ENCODE peak calls at places on chromosomes 12 and 14, in six cellular contexts. One of them, this sample, is unnamed.

GRCh38 chr14:74548881-74549280 is 55.3 kb downstream of the ISCA2 start:
- DNase-seq in HCT116: no peak
- DNase-seq in GM23338: no peak
- DNase-seq in Panc1: no peak
- DNase-seq in stomach: peak
- DNase-seq in HL-60: no peak
- DNase-seq in this sample: peak

GRCh38 chr12:108757842-108758241 is 26.5 kb upstream of the CORO1C start:
- DNase-seq in Panc1: no peak
- DNase-seq in HL-60: no peak
- DNase-seq in stomach: no peak
- DNase-seq in HCT116: no peak
- DNase-seq in GM23338: no peak
- DNase-seq in this sample: no peak

GRCh38 chr12:76866726-76867125 is 12.1 kb downstream of the CSRP2 start:
- DNase-seq in stomach: no peak
- DNase-seq in Panc1: no peak
- DNase-seq in GM23338: no peak
- DNase-seq in HL-60: no peak
- DNase-seq in HCT116: no peak
- DNase-seq in this sample: no peak

GRCh38 chr12:93016752-93017350 is 87.8 kb upstream of the EEA1 start:
- DNase-seq in Panc1: no peak
- DNase-seq in HL-60: no peak
- DNase-seq in GM23338: no peak
- DNase-seq in stomach: no peak
- DNase-seq in HCT116: no peak
- DNase-seq in this sample: no peak

GRCh38 chr12:85575115-85576096 is 260.8 kb downstream of the RASSF9 start:
- DNase-seq in HCT116: peak
- DNase-seq in HL-60: peak
- DNase-seq in GM23338: peak
- DNase-seq in Panc1: peak
- DNase-seq in stomach: peak
- DNase-seq in this sample: no peak

GRCh38 chr14:87121716-87122115 is 871.3 kb downstream of the GALC start:
- DNase-seq in stomach: no peak
- DNase-seq in HCT116: no peak
- DNase-seq in Panc1: no peak
- DNase-seq in HL-60: no peak
- DNase-seq in GM23338: peak
- DNase-seq in this sample: no peak

GRCh38 chr14:20627337-20628032 is 14.0 kb downstream of the OR6S1 start:
- DNase-seq in HL-60: no peak
- DNase-seq in HCT116: no peak
- DNase-seq in stomach: no peak
- DNase-seq in Panc1: no peak
- DNase-seq in GM23338: no peak
- DNase-seq in this sample: no peak

GRCh38 chr12:80598004-80598606 is 109.3 kb upstream of the MYF6 start:
- DNase-seq in GM23338: peak
- DNase-seq in Panc1: peak
- DNase-seq in HCT116: peak
- DNase-seq in stomach: no peak
- DNase-seq in HL-60: no peak
- DNase-seq in this sample: no peak

GRCh38 chr12:92369643-92370042 is 224.0 kb upstream of the BTG1 start:
- DNase-seq in HCT116: no peak
- DNase-seq in Panc1: no peak
- DNase-seq in HL-60: no peak
- DNase-seq in GM23338: no peak
- DNase-seq in stomach: no peak
- DNase-seq in this sample: no peak

GRCh38 chr12:31843399-31844095 is 114.7 kb upstream of the AMN1 start:
- DNase-seq in HCT116: no peak
- DNase-seq in HL-60: no peak
- DNase-seq in stomach: no peak
- DNase-seq in Panc1: no peak
- DNase-seq in GM23338: no peak
- DNase-seq in this sample: no peak

GRCh38 chr12:120106151-120106550 is 10.4 kb downstream of the RAB35 start:
- DNase-seq in stomach: no peak
- DNase-seq in HL-60: no peak
- DNase-seq in GM23338: no peak
- DNase-seq in Panc1: no peak
- DNase-seq in HCT116: no peak
- DNase-seq in this sample: no peak

GRCh38 chr14:29242755-29243340 is 476.3 kb downstream of the FOXG1 start:
- DNase-seq in Panc1: no peak
- DNase-seq in HCT116: no peak
- DNase-seq in stomach: no peak
- DNase-seq in GM23338: no peak
- DNase-seq in HL-60: no peak
- DNase-seq in this sample: no peak

GRCh38 chr12:71456316-71456715 is 16.7 kb downstream of the LGR5 start:
- DNase-seq in HCT116: no peak
- DNase-seq in HL-60: no peak
- DNase-seq in Panc1: no peak
- DNase-seq in GM23338: no peak
- DNase-seq in stomach: no peak
- DNase-seq in this sample: no peak
- H3K27ac ChIP-seq in HCT116: no peak
- H3K27ac ChIP-seq in HL-60: no peak
- H3K27ac ChIP-seq in Panc1: no peak
- H3K27ac ChIP-seq in GM23338: no peak
- H3K27ac ChIP-seq in stomach: no peak
- H3K27ac ChIP-seq in this sample: no peak

GRCh38 chr12:113965951-113966797 is at the start of gene RBM19:
- DNase-seq in stomach: peak
- DNase-seq in HCT116: peak
- DNase-seq in GM23338: peak
- DNase-seq in Panc1: peak
- DNase-seq in HL-60: peak
- DNase-seq in this sample: peak
- TF ChIP-seq POLR2AphosphoS5 in stomach: peak
- TF ChIP-seq POLR2AphosphoS5 in HCT116: peak
- TF ChIP-seq POLR2AphosphoS5 in GM23338: peak
- TF ChIP-seq POLR2AphosphoS5 in Panc1: peak
- TF ChIP-seq POLR2AphosphoS5 in HL-60: peak
- TF ChIP-seq POLR2AphosphoS5 in this sample: peak

DNA sequence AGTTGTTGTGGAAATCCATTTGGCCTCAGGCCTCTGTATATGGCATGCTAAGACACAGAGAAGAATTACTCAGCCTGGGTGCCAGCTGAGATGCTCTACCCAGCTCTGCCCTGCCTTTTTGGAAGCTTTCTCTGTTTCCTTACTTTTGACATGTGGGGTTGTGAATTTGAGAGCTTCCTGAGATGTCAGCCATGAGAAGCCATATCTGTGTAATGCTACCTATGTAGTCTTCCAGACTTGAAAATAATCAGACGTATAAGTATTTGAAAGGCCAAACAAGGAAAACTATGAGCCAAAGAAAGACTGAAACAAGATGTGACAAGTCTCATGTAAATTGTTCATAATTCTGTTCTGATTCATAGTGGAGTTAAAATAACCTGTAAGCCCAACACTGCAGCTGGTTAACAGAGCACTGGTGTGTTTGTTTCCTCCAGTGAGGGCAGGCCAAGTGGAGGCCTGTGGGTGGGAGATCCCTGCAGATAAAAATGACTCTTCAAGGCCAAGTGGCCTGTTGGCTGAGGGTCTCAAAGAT is 93.9 kb downstream of the TMX1 start:
- DNase-seq in HCT116: no peak
- DNase-seq in GM23338: no peak
- DNase-seq in HL-60: no peak
- DNase-seq in Panc1: no peak
- DNase-seq in stomach: no peak
- DNase-seq in this sample: no peak
- H3K27ac ChIP-seq in HCT116: no peak
- H3K27ac ChIP-seq in GM23338: no peak
- H3K27ac ChIP-seq in HL-60: no peak
- H3K27ac ChIP-seq in Panc1: no peak
- H3K27ac ChIP-seq in stomach: no peak
- H3K27ac ChIP-seq in this sample: no peak

GRCh38 chr12:101608301-101609133 is 13.7 kb downstream of the MYBPC1 start:
- DNase-seq in HCT116: no peak
- DNase-seq in GM23338: peak
- DNase-seq in HL-60: no peak
- DNase-seq in stomach: peak
- DNase-seq in Panc1: no peak
- DNase-seq in this sample: no peak
- TF ChIP-seq POLR2AphosphoS5 in HCT116: no peak
- TF ChIP-seq POLR2AphosphoS5 in GM23338: no peak
- TF ChIP-seq POLR2AphosphoS5 in HL-60: no peak
- TF ChIP-seq POLR2AphosphoS5 in stomach: no peak
- TF ChIP-seq POLR2AphosphoS5 in Panc1: no peak
- TF ChIP-seq POLR2AphosphoS5 in this sample: no peak

DNA sequence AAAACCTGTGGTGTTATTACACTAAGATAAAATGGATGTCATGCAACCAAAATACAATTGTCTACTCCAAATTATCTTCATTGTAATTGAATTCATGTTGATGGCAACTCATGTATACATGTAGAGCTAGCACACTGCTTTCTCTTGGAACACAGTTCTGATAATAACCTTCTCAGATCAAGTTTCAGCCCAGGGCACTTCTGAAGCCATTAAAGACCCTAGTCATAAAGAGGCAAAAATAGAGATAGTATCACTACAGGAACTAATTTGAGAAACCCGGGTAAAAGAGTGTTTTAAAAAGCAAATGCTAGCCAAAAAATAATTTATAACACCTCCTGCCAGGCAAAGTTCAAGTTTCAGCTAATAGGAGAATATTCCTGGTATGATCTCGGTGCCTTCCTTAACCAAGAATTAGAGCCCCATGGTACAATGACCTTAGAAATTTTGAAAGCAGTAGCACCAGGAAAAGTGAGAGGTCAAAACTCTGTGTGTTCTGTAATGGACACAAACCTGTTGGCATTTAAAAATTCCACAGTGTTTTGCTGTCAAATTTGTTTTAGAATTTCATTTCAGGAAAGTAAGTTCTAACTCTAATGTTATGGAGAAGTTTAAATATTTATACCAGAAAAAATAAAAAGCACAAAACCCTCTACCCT is 105.0 kb upstream of the FRMD6 start:
- DNase-seq in GM23338: no peak
- DNase-seq in HCT116: no peak
- DNase-seq in stomach: no peak
- DNase-seq in Panc1: no peak
- DNase-seq in HL-60: no peak
- DNase-seq in this sample: no peak
- H3K27ac ChIP-seq in GM23338: no peak
- H3K27ac ChIP-seq in HCT116: no peak
- H3K27ac ChIP-seq in stomach: no peak
- H3K27ac ChIP-seq in Panc1: peak
- H3K27ac ChIP-seq in HL-60: no peak
- H3K27ac ChIP-seq in this sample: no peak

GRCh38 chr14:58817846-58818245 is 180.1 kb downstream of the DACT1 start:
- DNase-seq in GM23338: no peak
- DNase-seq in HCT116: no peak
- DNase-seq in HL-60: no peak
- DNase-seq in Panc1: no peak
- DNase-seq in stomach: no peak
- DNase-seq in this sample: no peak
- TF ChIP-seq POLR2AphosphoS5 in GM23338: no peak
- TF ChIP-seq POLR2AphosphoS5 in HCT116: no peak
- TF ChIP-seq POLR2AphosphoS5 in HL-60: no peak
- TF ChIP-seq POLR2AphosphoS5 in Panc1: no peak
- TF ChIP-seq POLR2AphosphoS5 in stomach: no peak
- TF ChIP-seq POLR2AphosphoS5 in this sample: no peak

GRCh38 chr12:48694038-48694437 is 12.0 kb upstream of the KANSL2 start:
- DNase-seq in GM23338: no peak
- DNase-seq in Panc1: no peak
- DNase-seq in stomach: no peak
- DNase-seq in HL-60: no peak
- DNase-seq in HCT116: no peak
- DNase-seq in this sample: no peak

GRCh38 chr12:48691826-48692473 is 9.9 kb upstream of the KANSL2 start:
- DNase-seq in Panc1: no peak
- DNase-seq in stomach: no peak
- DNase-seq in GM23338: no peak
- DNase-seq in HL-60: no peak
- DNase-seq in HCT116: no peak
- DNase-seq in this sample: no peak

GRCh38 chr12:48696626-48697025 is 14.6 kb upstream of the KANSL2 start:
- DNase-seq in Panc1: no peak
- DNase-seq in HCT116: no peak
- DNase-seq in GM23338: no peak
- DNase-seq in stomach: no peak
- DNase-seq in HL-60: no peak
- DNase-seq in this sample: no peak

GRCh38 chr12:48693572-48693971 is 11.5 kb upstream of the KANSL2 start:
- DNase-seq in Panc1: no peak
- DNase-seq in stomach: no peak
- DNase-seq in GM23338: no peak
- DNase-seq in HCT116: no peak
- DNase-seq in HL-60: no peak
- DNase-seq in this sample: no peak

DNA sequence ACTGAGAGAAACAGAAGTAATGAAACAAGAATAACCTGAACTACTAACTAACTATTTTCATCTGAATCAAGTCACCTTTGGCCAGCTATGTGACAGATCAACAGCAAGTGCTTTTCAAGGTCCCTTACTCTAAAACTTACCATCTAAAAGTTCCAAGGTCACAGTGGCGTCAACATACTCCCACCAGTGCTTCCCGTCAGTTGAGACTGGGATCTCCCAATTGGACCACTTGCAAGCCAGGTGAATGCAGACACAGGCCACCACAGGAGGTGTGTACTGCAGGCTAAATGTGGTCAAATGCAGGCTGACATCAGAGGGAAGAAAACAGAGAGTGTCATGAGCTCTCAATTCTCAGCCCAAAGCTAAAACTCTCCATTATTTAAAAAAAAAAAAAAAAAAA is 13.8 kb upstream of the KANSL2 start:
- DNase-seq in HL-60: no peak
- DNase-seq in HCT116: no peak
- DNase-seq in GM23338: no peak
- DNase-seq in stomach: no peak
- DNase-seq in Panc1: no peak
- DNase-seq in this sample: no peak
- H3K27ac ChIP-seq in HL-60: no peak
- H3K27ac ChIP-seq in HCT116: no peak
- H3K27ac ChIP-seq in GM23338: no peak
- H3K27ac ChIP-seq in stomach: no peak
- H3K27ac ChIP-seq in Panc1: no peak
- H3K27ac ChIP-seq in this sample: no peak

DNA sequence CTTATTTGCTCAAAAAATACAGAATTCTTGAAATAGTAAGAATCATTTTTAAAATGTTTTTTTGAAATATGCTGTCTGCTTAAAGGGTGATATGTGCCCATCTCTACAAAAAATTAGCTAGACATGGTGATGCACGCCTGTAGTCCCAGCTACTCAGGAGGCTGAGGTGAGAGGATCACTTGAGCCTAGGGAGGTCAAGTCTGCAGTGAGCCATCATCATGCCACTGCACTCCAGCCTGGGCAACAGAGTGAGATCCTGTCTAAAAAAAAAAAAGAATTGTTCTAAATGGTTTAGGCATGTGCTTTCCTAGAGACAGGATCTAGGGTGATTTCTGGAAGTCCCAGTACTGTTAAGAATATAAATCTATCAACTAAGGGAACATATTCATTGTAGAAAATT is 75.6 kb upstream of the HECTD1 start:
- DNase-seq in HL-60: no peak
- DNase-seq in HCT116: no peak
- DNase-seq in Panc1: no peak
- DNase-seq in stomach: no peak
- DNase-seq in GM23338: no peak
- DNase-seq in this sample: no peak
- TF ChIP-seq POLR2AphosphoS5 in HL-60: no peak
- TF ChIP-seq POLR2AphosphoS5 in HCT116: no peak
- TF ChIP-seq POLR2AphosphoS5 in Panc1: no peak
- TF ChIP-seq POLR2AphosphoS5 in stomach: no peak
- TF ChIP-seq POLR2AphosphoS5 in GM23338: no peak
- TF ChIP-seq POLR2AphosphoS5 in this sample: no peak

GRCh38 chr14:71712478-71712877 is 219.8 kb upstream of the RGS6 start:
- DNase-seq in GM23338: no peak
- DNase-seq in HCT116: no peak
- DNase-seq in Panc1: no peak
- DNase-seq in HL-60: no peak
- DNase-seq in stomach: no peak
- DNase-seq in this sample: no peak
- H3K27ac ChIP-seq in GM23338: no peak
- H3K27ac ChIP-seq in HCT116: no peak
- H3K27ac ChIP-seq in Panc1: no peak
- H3K27ac ChIP-seq in HL-60: no peak
- H3K27ac ChIP-seq in stomach: no peak
- H3K27ac ChIP-seq in this sample: no peak